ENCODE peak calls at places on chromosomes 13 and 19, in four cellular contexts. N, T, B and F are unnamed samples.

GRCh38 chr19:49823472-49823871 is 5.4 kb downstream of the MED25 start:
- DNase-seq in N (peak; percentile 83), T (no peak), B (no peak), F (no peak)

GRCh38 chr13:51797664-51798488 is 6.1 kb downstream of the DHRS12 start:
- DNase-seq in N (peak; percentile 83), T (peak; percentile 30), B (no peak), F (peak; percentile 44)

GRCh38 chr13:102907016-102907756 is 61.4 kb downstream of the ERCC5 start:
- DNase-seq in N (no peak), T (no peak), B (no peak), F (no peak)

GRCh38 chr13:36282818-36283432 is 14.7 kb downstream of the CCDC169 start:
- DNase-seq in N (peak; percentile 37), T (no peak), B (no peak), F (peak; percentile 23)

GRCh38 chr13:29954082-29955043 is 103.9 kb upstream of the UBL3 start:
- DNase-seq in N (no peak), T (peak; percentile 30), B (no peak), F (no peak)

GRCh38 chr13:20487927-20488326 is 37.7 kb downstream of the CRYL1 start:
- DNase-seq in N (no peak), T (no peak), B (no peak), F (no peak)

GRCh38 chr19:8494158-8494557 is 8.3 kb downstream of the PRAM1 start:
- DNase-seq in N (no peak), T (no peak), B (no peak), F (no peak)

GRCh38 chr19:10819124-10820060 is 16.6 kb downstream of the TMED1 start:
- DNase-seq in N (no peak), T (no peak), B (no peak), F (no peak)

GRCh38 chr13:53048880-53049279 is 20.3 kb downstream of the OLFM4 start:
- DNase-seq in N (no peak), T (no peak), B (no peak), F (no peak)

GRCh38 chr13:75636339-75637095 is 387 bp downstream of the LMO7 start:
- DNase-seq in N (peak; percentile 31), T (peak; percentile 55), B (peak; percentile 27), F (no peak)

GRCh38 chr19:40806385-40807146 is 7.6 kb downstream of the EGLN2 start:
- DNase-seq in N (peak; percentile 31), T (peak; percentile 66), B (peak; percentile 89), F (peak; percentile 100)